ENCODE peak calls at places on chromosomes 1 and 21, in six cellular contexts. One of them, this sample, is unnamed.

GRCh38 chr1:209675567-209676154 is 449 bp downstream of the G0S2 start:
- DNase-seq in BJ: no peak
- DNase-seq in NB4: peak; percentile 50
- DNase-seq in CD8-positive, alpha-beta T cell: no peak
- DNase-seq in cardiac fibroblast: peak; percentile 41
- DNase-seq in prostate gland: peak; percentile 17
- DNase-seq in this sample: no peak

GRCh38 chr1:116458695-116459094 is 85.7 kb downstream of the ATP1A1 start:
- DNase-seq in cardiac fibroblast: no peak
- DNase-seq in prostate gland: no peak
- DNase-seq in CD8-positive, alpha-beta T cell: no peak
- DNase-seq in NB4: no peak
- DNase-seq in BJ: no peak
- DNase-seq in this sample: no peak

GRCh38 chr21:32414579-32415358 is 2.3 kb downstream of the EVA1C start:
- DNase-seq in cardiac fibroblast: peak; percentile 67
- DNase-seq in CD8-positive, alpha-beta T cell: no peak
- DNase-seq in NB4: no peak
- DNase-seq in prostate gland: no peak
- DNase-seq in BJ: no peak
- DNase-seq in this sample: no peak

GRCh38 chr21:41678944-41679343 is 87.9 kb downstream of the RIPK4 start:
- DNase-seq in NB4: peak; percentile 74
- DNase-seq in CD8-positive, alpha-beta T cell: no peak
- DNase-seq in cardiac fibroblast: peak; percentile 95
- DNase-seq in prostate gland: peak; percentile 99
- DNase-seq in BJ: peak; percentile 91
- DNase-seq in this sample: peak; percentile 83

GRCh38 chr1:205668951-205669340 is 11.4 kb downstream of the SLC45A3 start:
- DNase-seq in CD8-positive, alpha-beta T cell: no peak
- DNase-seq in prostate gland: no peak
- DNase-seq in NB4: peak; percentile 48
- DNase-seq in cardiac fibroblast: no peak
- DNase-seq in BJ: no peak
- DNase-seq in this sample: no peak

GRCh38 chr1:184802739-184803492 is 48.3 kb upstream of the EDEM3 start:
- DNase-seq in prostate gland: no peak
- DNase-seq in BJ: no peak
- DNase-seq in CD8-positive, alpha-beta T cell: no peak
- DNase-seq in cardiac fibroblast: no peak
- DNase-seq in NB4: no peak
- DNase-seq in this sample: no peak

GRCh38 chr21:43782741-43783700 is 6.4 kb upstream of the RRP1 start:
- DNase-seq in cardiac fibroblast: peak; percentile 34
- DNase-seq in NB4: peak; percentile 87
- DNase-seq in CD8-positive, alpha-beta T cell: no peak
- DNase-seq in BJ: no peak
- DNase-seq in prostate gland: no peak
- DNase-seq in this sample: no peak

GRCh38 chr1:150829751-150830150 is 21.7 kb upstream of the CTSK start:
- DNase-seq in NB4: no peak
- DNase-seq in BJ: no peak
- DNase-seq in prostate gland: no peak
- DNase-seq in cardiac fibroblast: no peak
- DNase-seq in CD8-positive, alpha-beta T cell: no peak
- DNase-seq in this sample: no peak

GRCh38 chr21:34967509-34968289 is 81.4 kb downstream of the RUNX1 start:
- DNase-seq in NB4: peak; percentile 80
- DNase-seq in cardiac fibroblast: no peak
- DNase-seq in BJ: no peak
- DNase-seq in CD8-positive, alpha-beta T cell: no peak
- DNase-seq in prostate gland: no peak
- DNase-seq in this sample: no peak

GRCh38 chr1:154955039-154955717 is 721 bp downstream of the PBXIP1 start:
- DNase-seq in prostate gland: no peak
- DNase-seq in CD8-positive, alpha-beta T cell: peak; percentile 86
- DNase-seq in cardiac fibroblast: peak; percentile 86
- DNase-seq in NB4: peak; percentile 27
- DNase-seq in BJ: no peak
- DNase-seq in this sample: no peak

DNA sequence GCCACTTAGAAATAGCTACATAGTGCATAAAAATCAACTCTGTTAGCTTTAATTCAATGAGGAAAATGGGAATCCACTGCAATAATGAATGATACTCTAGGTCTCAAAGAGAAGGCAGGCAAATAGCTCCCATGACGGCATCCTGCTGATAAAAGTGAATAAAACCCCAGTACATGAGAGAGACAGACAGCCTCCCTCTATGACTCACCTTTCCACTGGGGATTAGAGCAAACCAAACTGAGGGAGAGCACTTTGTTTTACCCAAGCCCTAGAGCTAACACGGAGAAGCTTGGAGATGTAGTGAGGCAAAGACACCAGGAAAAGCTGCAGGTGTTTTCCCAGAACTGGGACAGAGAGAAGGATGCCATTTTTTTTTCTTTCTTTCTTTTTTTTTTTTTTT is 621.9 kb downstream of the LRRIQ3 start:
- DNase-seq in prostate gland: no peak
- DNase-seq in CD8-positive, alpha-beta T cell: no peak
- DNase-seq in cardiac fibroblast: no peak
- DNase-seq in BJ: no peak
- DNase-seq in NB4: no peak
- DNase-seq in this sample: no peak
- TF ChIP-seq CTCF in prostate gland: no peak
- TF ChIP-seq CTCF in CD8-positive, alpha-beta T cell: no peak
- TF ChIP-seq CTCF in cardiac fibroblast: no peak
- TF ChIP-seq CTCF in BJ: no peak
- TF ChIP-seq CTCF in NB4: no peak
- TF ChIP-seq CTCF in this sample: no peak

DNA sequence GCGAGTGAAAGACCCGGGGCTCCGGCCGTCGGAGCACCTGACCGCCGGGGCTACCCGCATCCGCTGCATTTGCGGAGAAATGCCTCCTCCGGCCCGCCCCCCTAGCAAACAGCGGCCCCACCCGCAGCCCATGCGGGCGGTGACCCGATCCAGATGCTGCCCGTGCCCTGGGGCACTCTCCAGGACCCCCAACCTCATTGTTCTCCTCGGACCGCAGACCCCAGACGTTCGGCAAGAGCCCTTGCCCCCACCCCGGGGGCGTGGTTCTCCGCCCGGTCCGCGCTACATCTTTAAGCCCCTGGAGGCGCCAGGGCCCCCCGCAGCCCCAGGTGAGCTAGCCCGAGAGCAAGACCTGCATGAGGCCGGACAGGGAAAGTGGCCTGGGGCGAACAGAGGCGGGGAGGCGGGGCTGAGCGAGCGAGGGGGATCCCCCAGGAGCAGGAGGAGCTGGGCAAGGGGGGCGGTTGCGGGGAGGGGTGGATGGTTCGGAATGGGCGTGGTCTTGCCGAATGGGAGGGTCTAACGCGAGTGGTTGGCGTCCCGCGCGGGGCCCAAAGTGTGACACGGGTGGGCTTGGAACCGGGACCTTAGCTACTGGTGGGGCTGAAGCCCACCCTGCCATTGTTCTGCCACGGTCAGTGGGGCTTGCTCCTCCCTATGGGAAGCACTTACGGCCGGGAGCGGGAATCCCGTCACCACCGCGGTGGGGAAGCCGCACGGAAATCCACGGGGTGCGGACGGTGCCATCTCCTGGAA is 6.3 kb upstream of the CRYBG2 start:
- DNase-seq in cardiac fibroblast: no peak
- DNase-seq in prostate gland: no peak
- DNase-seq in NB4: no peak
- DNase-seq in BJ: no peak
- DNase-seq in CD8-positive, alpha-beta T cell: no peak
- DNase-seq in this sample: no peak
- TF ChIP-seq CTCF in cardiac fibroblast: no peak
- TF ChIP-seq CTCF in prostate gland: no peak
- TF ChIP-seq CTCF in NB4: no peak
- TF ChIP-seq CTCF in BJ: no peak
- TF ChIP-seq CTCF in CD8-positive, alpha-beta T cell: no peak
- TF ChIP-seq CTCF in this sample: no peak

DNA sequence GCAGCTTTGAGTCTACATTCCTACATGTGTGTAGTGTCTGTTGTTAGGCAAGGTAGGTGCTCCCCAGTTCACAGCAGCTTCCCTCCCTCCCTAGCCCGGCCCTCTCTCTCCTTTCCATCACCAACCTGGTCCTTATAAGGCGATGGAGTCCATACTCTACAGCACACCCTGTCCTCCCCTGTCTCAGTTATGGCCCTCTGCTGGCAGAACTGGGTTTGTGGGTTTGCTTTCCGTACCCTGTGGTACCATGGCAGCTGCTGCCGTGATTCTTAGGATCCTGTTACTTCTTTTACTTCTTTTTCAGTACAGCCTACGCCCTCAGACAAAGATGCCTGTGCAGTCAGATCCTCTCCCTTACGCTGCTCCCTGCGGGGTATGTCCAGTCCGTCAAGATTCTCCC is 31.7 kb downstream of the AK5 start:
- DNase-seq in NB4: peak; percentile 45
- DNase-seq in cardiac fibroblast: peak; percentile 29
- DNase-seq in BJ: no peak
- DNase-seq in prostate gland: no peak
- DNase-seq in CD8-positive, alpha-beta T cell: no peak
- DNase-seq in this sample: no peak
- TF ChIP-seq CTCF in NB4: peak; percentile 54
- TF ChIP-seq CTCF in cardiac fibroblast: peak; percentile 51
- TF ChIP-seq CTCF in BJ: peak; percentile 39
- TF ChIP-seq CTCF in prostate gland: no peak
- TF ChIP-seq CTCF in CD8-positive, alpha-beta T cell: no peak
- TF ChIP-seq CTCF in this sample: peak; percentile 20

DNA sequence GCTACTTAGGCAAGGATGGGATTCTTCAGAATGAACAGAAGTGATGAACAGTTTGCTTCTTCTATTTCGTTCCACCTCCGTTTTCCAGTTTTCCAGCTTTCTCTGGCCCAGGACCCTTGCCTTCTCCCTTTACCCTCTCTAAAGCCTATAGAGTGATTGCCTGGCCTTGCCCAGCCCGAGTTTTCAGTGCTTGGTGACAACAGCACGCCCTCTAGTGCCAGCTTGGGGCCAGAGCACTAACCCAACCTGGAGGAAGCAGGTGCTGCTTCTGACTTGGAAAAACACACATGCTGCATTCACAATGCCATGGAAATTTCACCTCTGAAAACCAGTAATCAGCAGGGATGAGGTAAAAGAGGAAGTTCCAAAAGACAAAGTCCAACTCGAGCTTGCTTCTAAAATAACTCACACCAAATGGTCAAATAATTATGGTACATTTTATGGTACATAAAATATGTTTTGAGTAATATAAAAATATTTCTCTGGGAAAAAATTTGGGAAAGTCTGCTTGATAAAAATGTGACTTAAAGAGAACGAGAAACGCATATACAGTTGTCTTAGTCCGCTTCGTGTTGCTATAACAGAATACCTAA is 26.1 kb downstream of the UBE2T start:
- DNase-seq in CD8-positive, alpha-beta T cell: peak; percentile 51
- DNase-seq in NB4: peak; percentile 70
- DNase-seq in BJ: no peak
- DNase-seq in prostate gland: peak; percentile 81
- DNase-seq in cardiac fibroblast: peak; percentile 82
- DNase-seq in this sample: no peak
- TF ChIP-seq CTCF in CD8-positive, alpha-beta T cell: peak; percentile 92
- TF ChIP-seq CTCF in NB4: peak; percentile 95
- TF ChIP-seq CTCF in BJ: peak; percentile 99
- TF ChIP-seq CTCF in prostate gland: peak; percentile 67
- TF ChIP-seq CTCF in cardiac fibroblast: peak; percentile 99
- TF ChIP-seq CTCF in this sample: peak; percentile 96

GRCh38 chr1:63557365-63557987 is 34.2 kb downstream of the EFCAB7 start:
- DNase-seq in BJ: no peak
- DNase-seq in prostate gland: no peak
- DNase-seq in cardiac fibroblast: peak; percentile 60
- DNase-seq in NB4: peak; percentile 59
- DNase-seq in CD8-positive, alpha-beta T cell: no peak
- DNase-seq in this sample: no peak
- TF ChIP-seq CTCF in BJ: peak; percentile 69
- TF ChIP-seq CTCF in prostate gland: no peak
- TF ChIP-seq CTCF in cardiac fibroblast: peak; percentile 69
- TF ChIP-seq CTCF in NB4: peak; percentile 55
- TF ChIP-seq CTCF in CD8-positive, alpha-beta T cell: no peak
- TF ChIP-seq CTCF in this sample: peak; percentile 50

DNA sequence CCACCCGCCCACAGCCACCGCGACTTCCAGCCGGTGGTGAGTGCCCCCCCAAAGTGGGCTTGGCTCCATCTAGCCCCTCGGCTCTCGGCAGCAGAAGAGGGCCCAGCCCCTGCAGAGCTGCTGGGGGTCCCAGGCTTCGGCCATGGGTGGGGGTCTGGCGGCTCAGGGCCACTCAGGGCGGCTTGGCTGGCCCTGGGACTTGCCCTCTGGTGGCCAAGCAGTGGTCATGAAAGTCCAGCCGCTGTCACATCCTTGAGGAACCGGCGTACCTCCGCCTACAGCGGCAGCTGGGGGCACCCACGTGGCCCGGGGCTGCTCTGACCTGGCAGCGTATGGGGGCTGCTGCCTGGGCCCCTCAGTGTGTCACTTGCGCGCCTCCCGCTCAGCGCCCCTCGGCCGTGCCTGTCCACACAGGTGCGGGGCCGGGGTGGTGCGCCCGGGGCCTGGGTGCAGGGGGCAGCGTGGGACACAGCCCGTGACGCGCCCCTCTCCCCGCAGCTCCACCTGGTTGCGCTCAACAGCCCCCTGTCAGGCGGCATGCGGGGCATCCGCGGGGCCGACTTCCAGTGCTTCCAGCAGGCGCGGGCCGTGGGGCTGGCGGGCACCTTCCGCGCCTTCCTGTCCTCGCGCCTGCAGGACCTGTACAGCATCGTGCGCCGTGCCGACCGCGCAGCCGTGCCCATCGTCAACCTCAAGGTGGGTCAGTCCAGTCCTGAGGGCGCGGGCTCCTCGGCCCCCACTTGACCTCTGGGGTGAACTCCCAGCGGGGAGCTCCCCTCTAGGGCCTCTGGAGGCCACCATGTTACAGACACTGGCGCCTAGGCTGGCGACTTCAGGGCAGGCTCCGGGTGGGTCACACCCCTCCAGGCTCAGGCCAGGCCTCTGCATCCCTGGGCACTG is 32.4 kb downstream of the SLC19A1 start:
- DNase-seq in CD8-positive, alpha-beta T cell: no peak
- DNase-seq in NB4: peak; percentile 37
- DNase-seq in BJ: no peak
- DNase-seq in prostate gland: no peak
- DNase-seq in cardiac fibroblast: no peak
- DNase-seq in this sample: no peak
- TF ChIP-seq CTCF in CD8-positive, alpha-beta T cell: no peak
- TF ChIP-seq CTCF in NB4: peak; percentile 8
- TF ChIP-seq CTCF in BJ: no peak
- TF ChIP-seq CTCF in prostate gland: no peak
- TF ChIP-seq CTCF in cardiac fibroblast: peak; percentile 5
- TF ChIP-seq CTCF in this sample: no peak

GRCh38 chr1:96481410-96481809 is 240.2 kb upstream of the PTBP2 start:
- DNase-seq in cardiac fibroblast: no peak
- DNase-seq in CD8-positive, alpha-beta T cell: no peak
- DNase-seq in NB4: no peak
- DNase-seq in prostate gland: no peak
- DNase-seq in BJ: no peak
- DNase-seq in this sample: no peak
- TF ChIP-seq CTCF in cardiac fibroblast: no peak
- TF ChIP-seq CTCF in CD8-positive, alpha-beta T cell: no peak
- TF ChIP-seq CTCF in NB4: no peak
- TF ChIP-seq CTCF in prostate gland: no peak
- TF ChIP-seq CTCF in BJ: no peak
- TF ChIP-seq CTCF in this sample: no peak

This sample was measured in AG04449.